ENCODE peak calls at places on chromosomes 6 and 20, in six cellular contexts. F is endodermal cell, J is right lobe of liver, I is psoas muscle, V is progenitor cell of endocrine pancreas, P is thoracic aorta. G is an unnamed sample.

GRCh38 chr6:45590751-45591184 is 213.0 kb upstream of the SUPT3H start:
- DNase-seq in F (no peak), J (no peak), I (no peak), V (no peak), P (no peak), G (no peak)

GRCh38 chr6:36979343-36979742 is 6.7 kb downstream of the MTCH1 start:
- DNase-seq in F (no peak), J (no peak), I (no peak), V (no peak), P (no peak), G (no peak)

GRCh38 chr20:32112862-32113261 is 3.3 kb downstream of the TM9SF4 start:
- DNase-seq in F (no peak), J (no peak), I (peak; percentile 35), V (no peak), P (no peak), G (no peak)

GRCh38 chr6:30647802-30648460 is 998 bp downstream of the C6orf136 start:
- DNase-seq in F (no peak), J (no peak), I (no peak), V (no peak), P (no peak), G (no peak)

GRCh38 chr6:10791673-10792072 is 44.1 kb downstream of the TMEM14B start:
- DNase-seq in F (no peak), J (no peak), I (no peak), V (no peak), P (no peak), G (no peak)

GRCh38 chr20:6942266-6942665 is 174.8 kb downstream of the BMP2 start:
- DNase-seq in F (no peak), J (no peak), I (no peak), V (no peak), P (no peak), G (no peak)

GRCh38 chr6:150333592-150333954 is 35.2 kb upstream of the IYD start:
- DNase-seq in F (no peak), J (no peak), I (no peak), V (no peak), P (no peak), G (no peak)

GRCh38 chr6:30042914-30043313 is 18.2 kb upstream of the POLR1H start:
- DNase-seq in F (no peak), J (no peak), I (no peak), V (no peak), P (no peak), G (no peak)

GRCh38 chr6:35024601-35025054 is 116.5 kb downstream of the TCP11 start:
- DNase-seq in F (peak; percentile 69), J (no peak), I (peak; percentile 33), V (no peak), P (no peak), G (no peak)

GRCh38 chr6:53751417-53751816 is 43.4 kb upstream of the LRRC1 start:
- DNase-seq in F (no peak), J (no peak), I (no peak), V (no peak), P (no peak), G (no peak)

GRCh38 chr6:42981866-42982265 is 2.5 kb upstream of the PPP2R5D start:
- DNase-seq in F (no peak), J (no peak), I (no peak), V (no peak), P (no peak), G (no peak)

GRCh38 chr6:47715782-47716181 is 17.4 kb downstream of the ADGRF4 start:
- DNase-seq in F (no peak), J (no peak), I (no peak), V (no peak), P (no peak), G (no peak)

GRCh38 chr6:149657441-149657840 is 8.9 kb upstream of the KATNA1 start:
- DNase-seq in F (no peak), J (no peak), I (no peak), V (no peak), P (no peak), G (no peak)

GRCh38 chr6:116410945-116411623 is 40.3 kb downstream of the DSE start:
- DNase-seq in F (no peak), J (no peak), I (peak; percentile 33), V (no peak), P (peak; percentile 21), G (no peak)

GRCh38 chr6:159826004-159826403 is 25.9 kb downstream of the PNLDC1 start:
- DNase-seq in F (no peak), J (no peak), I (no peak), V (no peak), P (no peak), G (no peak)

GRCh38 chr6:78810698-78811097 is 56.7 kb upstream of the IRAK1BP1 start:
- DNase-seq in F (no peak), J (peak; percentile 78), I (no peak), V (no peak), P (no peak), G (no peak)

GRCh38 chr6:636488-636887 is 20.4 kb downstream of the HUS1B start:
- DNase-seq in F (no peak), J (no peak), I (no peak), V (no peak), P (no peak), G (no peak)

GRCh38 chr20:33162753-33163152 is 5.2 kb upstream of the BPIFA2 start:
- DNase-seq in F (peak; percentile 25), J (no peak), I (no peak), V (peak; percentile 4), P (no peak), G (no peak)

GRCh38 chr6:66605011-66605410 is 898.0 kb upstream of the EYS start:
- DNase-seq in F (no peak), J (no peak), I (no peak), V (no peak), P (no peak), G (no peak)

GRCh38 chr6:119170427-119171407 is 92.3 kb upstream of the FAM184A start:
- DNase-seq in F (no peak), J (no peak), I (no peak), V (no peak), P (no peak), G (no peak)

GRCh38 chr20:53711333-53712211 is 117.9 kb upstream of the ZNF217 start:
- DNase-seq in F (no peak), J (peak; percentile 72), I (no peak), V (no peak), P (no peak), G (no peak)

GRCh38 chr20:47663354-47664067 is 121.8 kb downstream of the SULF2 start:
- DNase-seq in F (peak; percentile 98), J (peak; percentile 81), I (peak; percentile 74), V (peak; percentile 88), P (no peak), G (peak; percentile 69)
- TF ChIP-seq CTCF in F (peak; percentile 97), J (peak; percentile 98), I (peak; percentile 94), V (peak; percentile 95), P (peak; percentile 95), G (peak; percentile 75)

GRCh38 chr20:38317422-38317821 is 13.5 kb downstream of the BPI start:
- DNase-seq in F (no peak), J (no peak), I (no peak), V (no peak), P (no peak), G (no peak)
- TF ChIP-seq CTCF in F (no peak), J (no peak), I (no peak), V (no peak), P (no peak), G (no peak)

GRCh38 chr6:148182378-148182777 is 160.3 kb upstream of the SASH1 start:
- DNase-seq in F (no peak), J (no peak), I (no peak), V (no peak), P (no peak), G (no peak)

GRCh38 chr6:148183776-148184175 is 158.9 kb upstream of the SASH1 start:
- DNase-seq in F (no peak), J (no peak), I (no peak), V (no peak), P (no peak), G (no peak)

GRCh38 chr6:148175511-148176188 is 167.0 kb upstream of the SASH1 start:
- DNase-seq in F (no peak), J (no peak), I (no peak), V (no peak), P (no peak), G (no peak)

GRCh38 chr6:148177589-148178233 is 164.9 kb upstream of the SASH1 start:
- DNase-seq in F (peak; percentile 90), J (peak; percentile 54), I (peak; percentile 61), V (no peak), P (peak; percentile 25), G (no peak)

DNA sequence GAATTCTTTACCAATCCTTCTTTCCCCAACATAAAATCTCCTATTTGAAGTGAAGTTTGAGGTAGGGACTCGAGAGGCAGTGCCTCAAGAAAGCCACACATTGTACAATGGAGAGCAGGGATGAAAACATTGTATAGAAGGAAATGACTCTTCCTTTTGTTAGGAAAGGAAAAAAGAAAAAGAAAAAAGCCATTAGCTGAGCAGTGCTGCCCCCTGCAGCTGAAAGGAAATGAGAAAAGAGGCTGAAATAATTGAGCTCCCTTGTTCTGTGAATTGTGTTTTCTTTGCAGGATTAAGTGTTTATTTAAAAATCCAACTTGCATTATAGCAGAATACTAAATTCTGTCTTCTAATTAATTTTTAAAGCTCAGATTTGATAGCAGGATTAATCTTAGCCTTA is 162.9 kb upstream of the SASH1 start:
- DNase-seq in F (peak; percentile 70), J (no peak), I (no peak), V (no peak), P (no peak), G (no peak)
- TF ChIP-seq CTCF in F (peak; percentile 72), J (peak; percentile 53), I (peak; percentile 7), V (peak; percentile 42), P (peak; percentile 30), G (no peak)

DNA sequence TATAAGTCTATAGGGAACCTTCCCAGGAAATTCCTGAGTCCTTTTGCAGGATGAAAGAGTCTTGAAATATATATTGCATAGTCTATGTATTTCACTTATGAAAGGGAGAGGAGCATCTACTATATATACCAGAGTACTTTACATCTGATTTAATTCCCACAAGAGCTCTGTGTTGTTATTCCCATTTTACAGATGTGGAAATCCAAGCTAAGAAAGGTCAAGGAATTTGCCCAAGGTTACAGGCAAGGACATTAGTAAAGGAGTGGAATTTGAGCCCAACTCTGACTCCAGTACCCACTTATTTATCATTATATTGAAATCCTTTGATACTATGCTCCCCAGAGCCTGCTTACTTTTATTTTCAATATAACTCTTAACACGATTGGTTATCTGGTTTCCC is 2.6 kb downstream of the SESN1 start:
- DNase-seq in F (no peak), J (no peak), I (no peak), V (no peak), P (no peak), G (no peak)
- TF ChIP-seq CTCF in F (no peak), J (no peak), I (no peak), V (no peak), P (no peak), G (no peak)

DNA sequence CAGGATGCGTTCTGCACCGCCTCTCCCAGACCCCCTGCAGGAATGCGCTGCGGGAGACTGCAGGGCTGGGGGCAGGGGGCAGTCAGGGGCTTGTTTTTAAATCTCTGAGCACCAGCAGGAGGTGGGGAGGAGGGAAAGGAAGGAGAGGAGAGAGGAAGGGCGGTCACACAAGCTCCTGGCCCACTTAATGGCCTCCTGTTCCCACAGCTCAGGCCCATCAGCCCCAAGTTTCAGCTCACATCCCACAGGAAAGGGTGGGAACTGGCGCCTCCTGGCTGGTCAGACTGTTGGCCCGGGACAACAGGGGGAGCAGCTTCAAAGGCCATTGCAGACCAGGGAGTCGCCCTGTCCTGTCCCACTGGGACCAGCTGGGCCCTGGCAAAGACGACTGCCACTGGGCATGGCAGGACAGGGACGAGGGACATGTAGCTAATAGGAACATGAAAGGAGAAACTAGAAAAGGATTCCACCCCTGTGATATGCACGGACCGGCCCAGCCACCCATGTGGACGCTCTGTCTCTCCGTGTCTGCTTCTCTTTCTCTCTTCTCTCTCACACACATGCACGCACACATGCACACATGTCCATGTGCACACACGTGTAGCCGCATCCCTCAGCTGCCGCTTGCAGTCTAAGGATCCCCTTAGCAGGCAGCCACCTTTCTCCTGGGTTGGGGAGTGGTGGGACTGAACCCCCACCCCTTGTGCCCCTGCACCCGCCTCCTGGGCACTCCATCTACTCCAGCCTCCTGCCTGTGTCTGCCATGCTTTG is 34.6 kb downstream of the TFEB start:
- DNase-seq in F (peak; percentile 77), J (peak; percentile 48), I (no peak), V (no peak), P (no peak), G (no peak)
- TF ChIP-seq CTCF in F (peak; percentile 49), J (no peak), I (no peak), V (no peak), P (no peak), G (no peak)